ENCODE peak calls at places on chromosome 17, in nine cellular contexts. R is CD8-positive, alpha-beta T cell; S is kidney; Y is A549; J is NB4; I is pancreas; V is AG09309; P is ascending aorta; O is hepatocyte. M is an unnamed sample.

GRCh38 chr17:17935321-17936271 is 36.6 kb downstream of the TOM1L2 start:
- DNase-seq in P (peak; percentile 72), O (peak; percentile 76), Y (peak; percentile 42), R (no peak), V (peak; percentile 84), I (no peak), S (no peak), J (peak; percentile 83), M (no peak)

GRCh38 chr17:63533433-63534077 is 10.4 kb downstream of the KCNH6 start:
- DNase-seq in I (no peak), S (peak; percentile 61), O (no peak), V (no peak), J (peak; percentile 16), Y (peak; percentile 29), P (no peak), R (no peak), M (peak; percentile 66)

GRCh38 chr17:70767102-70767701 is 597.9 kb downstream of the KCNJ2 start:
- DNase-seq in O (peak; percentile 56), R (no peak), S (no peak), Y (peak; percentile 43), V (no peak), J (peak; percentile 40), I (no peak), P (no peak), M (no peak)

GRCh38 chr17:2379489-2380224 is 21.2 kb downstream of the MNT start:
- DNase-seq in S (no peak), J (no peak), O (no peak), P (no peak), R (no peak), I (peak; percentile 78), Y (no peak), V (no peak), M (no peak)

GRCh38 chr17:48574523-48575065 is 3.6 kb downstream of the HOXB4 start:
- DNase-seq in S (no peak), V (no peak), P (no peak), I (no peak), Y (no peak), R (no peak), O (no peak), J (no peak), M (no peak)

GRCh38 chr17:39927928-39928867 is 666 bp downstream of the LRRC3C start:
- DNase-seq in S (peak; percentile 81), V (no peak), I (peak; percentile 71), P (peak; percentile 85), O (peak; percentile 54), Y (peak; percentile 35), J (no peak), R (no peak), M (no peak)

GRCh38 chr17:4908301-4908700 is 5.4 kb upstream of the CHRNE start:
- DNase-seq in O (no peak), P (no peak), I (no peak), S (peak; percentile 69), V (no peak), J (no peak), Y (no peak), R (no peak), M (no peak)

GRCh38 chr17:49580055-49580721 is 4.5 kb downstream of the NXPH3 start:
- DNase-seq in O (no peak), S (peak; percentile 57), Y (no peak), J (no peak), I (no peak), R (no peak), P (no peak), V (no peak), M (no peak)

GRCh38 chr17:57622886-57623433 is 122.1 kb downstream of the CCDC182 start:
- DNase-seq in O (peak; percentile 74), P (no peak), J (peak; percentile 36), V (peak; percentile 8), R (no peak), Y (peak; percentile 42), I (no peak), S (no peak), M (no peak)

GRCh38 chr17:69597898-69598692 is 183.6 kb downstream of the MAP2K6 start:
- DNase-seq in R (no peak), I (no peak), Y (peak; percentile 30), V (no peak), O (no peak), P (no peak), S (no peak), J (no peak), M (no peak)

GRCh38 chr17:61656721-61657217 is 65.8 kb upstream of the NACA2 start:
- DNase-seq in R (no peak), O (no peak), S (no peak), V (no peak), J (no peak), Y (no peak), I (no peak), P (no peak), M (no peak)

GRCh38 chr17:12789976-12790805 is 893 bp downstream of the ARHGAP44 start:
- DNase-seq in S (peak; percentile 76), V (no peak), R (no peak), Y (no peak), O (peak; percentile 52), P (no peak), I (no peak), J (no peak), M (peak; percentile 20)

GRCh38 chr17:73772107-73772705 is 128.0 kb upstream of the SDK2 start:
- DNase-seq in J (no peak), I (no peak), Y (no peak), V (no peak), S (no peak), R (no peak), P (no peak), O (no peak), M (peak; percentile 76)

GRCh38 chr17:60127068-60128064 is 22.4 kb upstream of the CA4 start:
- DNase-seq in I (no peak), R (no peak), P (peak; percentile 50), V (no peak), O (no peak), S (peak; percentile 33), J (no peak), Y (no peak), M (no peak)

GRCh38 chr17:60130466-60130865 is 19.3 kb upstream of the CA4 start:
- DNase-seq in O (no peak), P (no peak), S (no peak), R (no peak), Y (no peak), V (no peak), I (no peak), J (no peak), M (no peak)

GRCh38 chr17:60129164-60129563 is 20.6 kb upstream of the CA4 start:
- DNase-seq in I (no peak), Y (no peak), P (peak; percentile 19), V (no peak), S (peak; percentile 1), O (no peak), R (no peak), J (no peak), M (no peak)

GRCh38 chr17:60128171-60128859 is 21.5 kb upstream of the CA4 start:
- DNase-seq in R (no peak), S (peak; percentile 16), V (no peak), Y (no peak), O (no peak), J (no peak), P (peak; percentile 39), I (no peak), M (no peak)
- H3K4me3 ChIP-seq in R (no peak overlapping the region), S (no peak overlapping the region), V (no peak overlapping the region), Y (no peak overlapping the region), O (no peak overlapping the region), J (no peak overlapping the region), P (no peak overlapping the region), I (no peak overlapping the region), M (no peak overlapping the region)

DNA sequence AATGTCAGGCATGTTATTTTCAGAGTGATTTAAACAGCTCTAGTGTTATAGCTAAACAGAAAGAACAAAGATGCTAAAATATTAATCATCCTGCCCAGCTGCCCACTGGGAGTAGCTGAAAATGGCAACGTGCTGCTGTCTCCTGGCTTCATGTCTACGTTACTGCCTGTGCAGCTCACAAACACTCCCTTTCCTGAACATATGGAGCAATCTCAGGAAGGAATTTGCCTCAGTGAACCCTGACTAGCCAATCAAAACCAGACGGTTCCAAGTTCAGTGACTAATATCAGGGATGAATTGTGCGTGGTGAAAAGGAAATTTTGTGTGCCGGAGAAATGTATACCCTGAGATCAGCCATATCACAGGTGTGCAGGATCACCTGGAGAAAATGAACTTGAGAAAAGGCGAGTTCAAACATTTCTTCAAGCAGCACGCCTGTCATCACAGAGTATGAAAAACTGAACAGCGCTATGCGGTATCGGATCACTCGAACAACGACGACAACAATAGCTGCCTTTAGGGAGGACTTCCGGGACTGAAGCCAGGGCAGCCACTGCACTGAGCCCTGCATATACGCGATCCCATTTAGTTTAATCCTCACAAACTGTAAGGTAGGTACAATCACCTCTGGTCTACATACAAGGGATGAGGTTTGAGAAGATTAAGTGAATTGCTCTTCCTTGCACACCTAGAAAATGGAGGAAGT is 110.3 kb downstream of the STX8 start:
- DNase-seq in S (no peak), R (no peak), J (no peak), Y (no peak), O (no peak), V (peak; percentile 67), P (peak; percentile 73), I (no peak), M (no peak)
- TF ChIP-seq CTCF in S (no peak), R (no peak), J (no peak), Y (no peak), O (no peak), V (no peak), P (peak; percentile 35), I (no peak), M (no peak)

DNA sequence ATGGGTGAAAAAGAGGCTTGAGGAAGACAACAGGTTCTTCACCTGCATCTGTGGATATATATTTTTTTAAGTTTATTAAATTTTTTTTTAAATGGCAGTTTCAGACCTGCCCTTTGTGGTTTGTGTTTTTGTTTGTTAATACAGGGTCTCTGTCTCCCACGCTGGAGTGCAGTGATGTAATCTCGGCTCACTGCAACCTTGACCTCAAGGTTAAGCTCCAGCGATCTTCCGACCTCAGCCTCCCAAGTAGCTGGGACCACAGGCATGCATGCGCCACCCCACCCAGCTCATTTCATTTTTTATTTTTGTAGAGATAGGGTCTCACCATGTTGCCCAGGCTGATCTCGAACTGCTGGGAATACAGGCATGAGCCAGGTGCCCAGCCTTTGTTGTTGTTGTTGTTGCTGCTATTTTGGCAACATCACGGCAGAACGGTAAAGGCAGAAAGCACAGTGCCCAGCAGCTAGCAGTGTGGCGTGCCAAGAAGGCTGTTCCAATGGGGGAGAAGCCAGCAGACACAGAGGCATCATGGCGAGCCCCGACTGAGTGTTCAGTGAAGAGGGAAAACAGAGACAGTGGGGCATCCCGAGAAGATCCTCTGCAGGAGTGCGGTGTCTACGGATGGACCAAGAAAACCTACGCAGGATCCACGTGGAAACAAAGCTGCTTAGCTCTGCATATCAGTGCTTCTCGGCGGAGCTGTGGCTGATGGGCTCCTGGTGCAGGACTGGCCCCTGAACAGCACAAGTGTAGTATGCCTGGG is 19.6 kb downstream of the TMC6 start:
- DNase-seq in Y (no peak), S (peak; percentile 12), O (no peak), R (no peak), P (no peak), I (no peak), V (no peak), J (no peak), M (no peak)
- H3K4me3 ChIP-seq in Y (no peak overlapping the region), S (no peak overlapping the region), O (no peak overlapping the region), R (no peak overlapping the region), P (no peak overlapping the region), I (no peak overlapping the region), V (no peak overlapping the region), J (no peak overlapping the region), M (no peak overlapping the region)

GRCh38 chr17:19322129-19322505 is 40.4 kb downstream of the B9D1 start:
- DNase-seq in R (no peak), O (no peak), Y (no peak), S (no peak), I (no peak), P (no peak), V (no peak), J (no peak), M (no peak)
- TF ChIP-seq CTCF in R (no peak), O (no peak), Y (no peak), S (no peak), I (no peak), P (no peak), V (no peak), J (no peak), M (no peak)

M was measured in WERI-Rb-1.